ENCODE peak calls at places on chromosomes 1 and 21, in five cellular contexts. A, B, Z, Y and M are unnamed samples.

GRCh38 chr1:94011709-94012590 is 102.7 kb upstream of the GCLM start:
- DNase-seq in Z (no peak), A (no peak), Y (no peak), B (no peak), M (no peak)

GRCh38 chr21:39888848-39889247 is 21.6 kb downstream of the PCP4 start:
- DNase-seq in Z (no peak), B (no peak), Y (no peak), A (no peak), M (no peak)

GRCh38 chr1:229268505-229268904 is 2.4 kb upstream of the RAB4A start:
- DNase-seq in Z (no peak), Y (no peak), B (no peak), A (no peak), M (no peak)

GRCh38 chr1:187842406-187843165 is 1013.8 kb downstream of the PLA2G4A start:
- DNase-seq in Z (no peak), A (no peak), B (no peak), Y (peak; percentile 22), M (no peak)

GRCh38 chr1:33713058-33713877 is 150.6 kb upstream of the HMGB4 start:
- DNase-seq in Z (no peak), B (no peak), A (no peak), Y (no peak), M (no peak)

GRCh38 chr1:155882766-155883165 is 23.4 kb downstream of the SYT11 start:
- DNase-seq in Z (no peak), B (no peak), Y (no peak), A (no peak), M (no peak)

GRCh38 chr1:50542362-50542761 is 119.1 kb upstream of the DMRTA2 start:
- DNase-seq in Y (no peak), Z (no peak), B (no peak), A (no peak), M (no peak)

GRCh38 chr1:222547944-222548671 is at the start of gene HHIPL2:
- DNase-seq in Z (no peak), Y (no peak), A (no peak), B (no peak), M (no peak)

GRCh38 chr1:53197301-53198205 is 929 bp downstream of the CPT2 start:
- DNase-seq in B (no peak), Z (no peak), Y (no peak), A (no peak), M (no peak)

GRCh38 chr1:202143768-202144509 is 598 bp downstream of the ARL8A start:
- DNase-seq in A (peak; percentile 48), Z (no peak), B (no peak), Y (peak; percentile 16), M (no peak)

GRCh38 chr1:238135708-238136107 is 245.0 kb upstream of the ZP4 start:
- DNase-seq in A (no peak), Y (no peak), B (no peak), Z (no peak), M (no peak)

GRCh38 chr1:117313555-117313954 is 53.7 kb upstream of the MAN1A2 start:
- DNase-seq in A (no peak), B (no peak), Y (no peak), Z (no peak), M (no peak)

GRCh38 chr1:117308406-117308916 is 58.8 kb upstream of the MAN1A2 start:
- DNase-seq in Y (no peak), A (no peak), B (no peak), Z (no peak), M (no peak)

GRCh38 chr1:117318011-117318410 is 49.2 kb upstream of the MAN1A2 start:
- DNase-seq in A (no peak), B (no peak), Z (no peak), Y (no peak), M (no peak)

GRCh38 chr1:117318456-117318855 is 48.8 kb upstream of the MAN1A2 start:
- DNase-seq in Z (no peak), B (no peak), A (no peak), Y (no peak), M (no peak)

GRCh38 chr1:117312453-117313138 is 54.7 kb upstream of the MAN1A2 start:
- DNase-seq in B (no peak), Y (peak; percentile 6), Z (no peak), A (no peak), M (no peak)
- TF ChIP-seq CTCF in B (no peak), Y (peak; percentile 44), Z (peak; percentile 20), A (peak; percentile 54), M (peak; percentile 37)

GRCh38 chr1:219507432-219507831 is 105.5 kb downstream of the ZC3H11B start:
- DNase-seq in A (no peak), Z (no peak), Y (peak; percentile 1), B (no peak), M (no peak)

GRCh38 chr1:219503549-219503948 is 109.4 kb downstream of the ZC3H11B start:
- DNase-seq in A (no peak), Z (no peak), B (no peak), Y (no peak), M (no peak)

GRCh38 chr1:219505886-219506285 is 107.0 kb downstream of the ZC3H11B start:
- DNase-seq in Y (peak; percentile 74), Z (no peak), A (no peak), B (no peak), M (no peak)

GRCh38 chr1:219506337-219506944 is 106.5 kb downstream of the ZC3H11B start:
- DNase-seq in Z (no peak), Y (no peak), B (no peak), A (no peak), M (no peak)
- TF ChIP-seq CTCF in Z (no peak), Y (no peak), B (no peak), A (no peak), M (no peak)

GRCh38 chr1:200095057-200095577 is 67.6 kb downstream of the NR5A2 start:
- DNase-seq in A (no peak), Z (no peak), B (no peak), Y (no peak), M (no peak)

GRCh38 chr1:200090252-200091159 is 63.0 kb downstream of the NR5A2 start:
- DNase-seq in Z (no peak), Y (no peak), A (no peak), B (no peak), M (no peak)
- TF ChIP-seq CTCF in Z (no peak), Y (peak; percentile 7), A (peak; percentile 43), B (no peak), M (peak; percentile 25)

DNA sequence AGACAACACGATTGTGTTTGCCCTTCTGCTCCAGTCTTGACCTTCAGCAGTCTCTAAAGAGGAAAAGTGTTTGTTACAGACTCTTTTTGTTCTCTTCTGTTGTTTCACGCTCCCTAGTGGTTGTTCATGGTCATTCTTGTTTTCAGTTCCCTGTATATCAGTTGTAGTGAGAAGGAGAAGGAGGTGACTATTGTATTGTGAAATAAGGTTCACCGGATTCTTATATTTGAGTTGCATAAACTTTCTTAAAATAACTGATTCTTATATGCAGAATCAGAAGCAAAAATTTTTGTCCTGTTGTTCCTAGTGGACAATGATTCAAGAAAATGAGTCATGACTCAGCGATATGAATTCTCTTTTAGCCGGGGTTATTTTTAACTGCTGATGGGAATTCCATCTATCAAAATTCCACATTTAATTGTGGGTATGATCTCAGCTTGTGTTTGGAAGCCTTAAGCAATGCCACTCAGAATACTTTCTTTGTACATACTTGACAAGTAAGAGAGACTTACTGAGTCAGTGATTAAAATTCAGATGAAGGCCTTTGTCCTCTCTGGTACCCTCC is 152.2 kb downstream of the CLEC20A start:
- DNase-seq in Y (peak; percentile 81), A (no peak), Z (no peak), B (no peak), M (no peak)
- TF ChIP-seq CTCF in Y (peak; percentile 60), A (peak; percentile 70), Z (peak; percentile 40), B (peak; percentile 57), M (no peak)